ENCODE peak calls at places on chromosomes 3 and 15, in eight cellular contexts. X is K562, W is sigmoid colon, I is suprapubic skin, L is A549, O is HepG2, M is stomach, Y is transverse colon. V is an unnamed sample.
A peak's percentile ranks its signal among the peaks of the same experiment; 100 is the strongest.

GRCh38 chr15:86663304-86663703 is 583.6 kb downstream of the AGBL1 start:
- DNase-seq in O (no peak), I (no peak), L (no peak), M (no peak), Y (no peak), W (no peak), X (no peak), V (no peak)

GRCh38 chr15:37102315-37103021 is 2.1 kb upstream of the MEIS2 start:
- DNase-seq in X (no peak), I (no peak), M (no peak), L (peak; percentile 24), O (no peak), Y (no peak), W (peak; percentile 71), V (no peak)

GRCh38 chr15:94294556-94294955 is 63.2 kb downstream of the MCTP2 start:
- DNase-seq in X (no peak), W (no peak), I (no peak), M (no peak), O (no peak), L (no peak), Y (no peak), V (no peak)

GRCh38 chr3:163587342-163587741 is 1491.0 kb downstream of the SI start:
- DNase-seq in I (no peak), L (no peak), X (no peak), W (no peak), M (no peak), Y (no peak), O (no peak), V (no peak)

GRCh38 chr15:75104804-75105557 is 81.6 kb downstream of the PPCDC start:
- DNase-seq in W (no peak), X (no peak), O (peak; percentile 77), I (no peak), L (peak; percentile 93), Y (peak; percentile 50), M (no peak), V (no peak)

GRCh38 chr15:84784262-84784661 is 32.9 kb upstream of the ALPK3 start:
- DNase-seq in I (no peak), W (no peak), O (no peak), M (no peak), L (no peak), Y (no peak), X (no peak), V (no peak)

GRCh38 chr15:46120713-46121112 is 485.9 kb downstream of the SQOR start:
- DNase-seq in I (no peak), W (no peak), L (no peak), O (no peak), M (no peak), Y (no peak), X (no peak), V (no peak)

GRCh38 chr3:120418866-120419490 is 31.8 kb downstream of the FSTL1 start:
- DNase-seq in L (peak; percentile 73), O (peak; percentile 76), Y (peak; percentile 63), I (no peak), W (no peak), X (no peak), M (peak; percentile 51), V (no peak)

GRCh38 chr3:192772495-192772894 is 45.2 kb upstream of the FGF12 start:
- DNase-seq in O (peak; percentile 2), Y (no peak), M (peak; percentile 35), L (peak; percentile 12), X (no peak), W (no peak), I (no peak), V (no peak)

GRCh38 chr3:12955651-12956315 is 114.4 kb upstream of the RPL32 start:
- DNase-seq in Y (no peak), W (peak; percentile 76), L (no peak), O (no peak), M (no peak), X (no peak), I (no peak), V (no peak)

GRCh38 chr3:53159415-53160135 is 1.4 kb upstream of the PRKCD start:
- DNase-seq in W (no peak), M (peak; percentile 94), X (no peak), Y (peak; percentile 91), O (peak; percentile 95), I (no peak), L (peak; percentile 20), V (no peak)

GRCh38 chr15:73605759-73606423 is 27.3 kb downstream of the NPTN start:
- DNase-seq in Y (no peak), M (no peak), L (no peak), O (no peak), X (no peak), I (no peak), W (no peak), V (no peak)

GRCh38 chr3:100189444-100189964 is 71.3 kb upstream of the TBC1D23 start:
- DNase-seq in L (no peak), W (no peak), O (no peak), X (no peak), M (no peak), I (no peak), Y (no peak), V (peak; percentile 47)

GRCh38 chr3:38214560-38214959 is 49.2 kb downstream of the OXSR1 start:
- DNase-seq in O (no peak), I (no peak), Y (no peak), L (no peak), M (no peak), X (no peak), W (no peak), V (no peak)

GRCh38 chr3:43817825-43818224 is 127.1 kb downstream of the ABHD5 start:
- DNase-seq in Y (no peak), L (no peak), O (no peak), X (no peak), M (no peak), W (no peak), I (no peak), V (peak; percentile 64)

GRCh38 chr3:9736831-9737230 is 5.3 kb downstream of the BRPF1 start:
- DNase-seq in I (no peak), Y (no peak), W (no peak), M (no peak), O (no peak), X (no peak), L (no peak), V (no peak)

GRCh38 chr15:50971542-50971941 is 63.1 kb downstream of the AP4E1 start:
- DNase-seq in L (no peak), W (no peak), M (no peak), Y (no peak), X (no peak), O (no peak), I (no peak), V (no peak)

GRCh38 chr15:78989701-78990248 is 44.9 kb upstream of the CTSH start:
- DNase-seq in L (no peak), I (no peak), Y (no peak), O (no peak), X (no peak), W (no peak), M (no peak), V (no peak)

GRCh38 chr15:42090375-42090774 is 4.0 kb downstream of the PLA2G4D start:
- DNase-seq in L (no peak), I (no peak), O (no peak), Y (peak; percentile 47), W (no peak), M (peak; percentile 24), X (no peak), V (no peak)
- TF ChIP-seq EP300 in L (no peak), I (no peak), O (no peak), Y (no peak), W (no peak), M (no peak), X (no peak), V (no peak)

GRCh38 chr15:52785672-52786406 is 4.3 kb downstream of the ONECUT1 start:
- DNase-seq in Y (no peak), W (no peak), M (no peak), L (no peak), X (no peak), I (no peak), O (no peak), V (no peak)

GRCh38 chr15:52784799-52785671 is 5.1 kb downstream of the ONECUT1 start:
- DNase-seq in Y (no peak), W (no peak), I (no peak), M (no peak), O (peak; percentile 39), X (no peak), L (no peak), V (no peak)

GRCh38 chr15:52787549-52788098 is 2.5 kb downstream of the ONECUT1 start:
- DNase-seq in O (no peak), M (no peak), Y (no peak), L (no peak), X (no peak), W (no peak), I (no peak), V (no peak)

GRCh38 chr15:52787123-52787503 is 3.0 kb downstream of the ONECUT1 start:
- DNase-seq in M (no peak), L (no peak), X (no peak), O (no peak), I (no peak), W (no peak), Y (no peak), V (no peak)

DNA sequence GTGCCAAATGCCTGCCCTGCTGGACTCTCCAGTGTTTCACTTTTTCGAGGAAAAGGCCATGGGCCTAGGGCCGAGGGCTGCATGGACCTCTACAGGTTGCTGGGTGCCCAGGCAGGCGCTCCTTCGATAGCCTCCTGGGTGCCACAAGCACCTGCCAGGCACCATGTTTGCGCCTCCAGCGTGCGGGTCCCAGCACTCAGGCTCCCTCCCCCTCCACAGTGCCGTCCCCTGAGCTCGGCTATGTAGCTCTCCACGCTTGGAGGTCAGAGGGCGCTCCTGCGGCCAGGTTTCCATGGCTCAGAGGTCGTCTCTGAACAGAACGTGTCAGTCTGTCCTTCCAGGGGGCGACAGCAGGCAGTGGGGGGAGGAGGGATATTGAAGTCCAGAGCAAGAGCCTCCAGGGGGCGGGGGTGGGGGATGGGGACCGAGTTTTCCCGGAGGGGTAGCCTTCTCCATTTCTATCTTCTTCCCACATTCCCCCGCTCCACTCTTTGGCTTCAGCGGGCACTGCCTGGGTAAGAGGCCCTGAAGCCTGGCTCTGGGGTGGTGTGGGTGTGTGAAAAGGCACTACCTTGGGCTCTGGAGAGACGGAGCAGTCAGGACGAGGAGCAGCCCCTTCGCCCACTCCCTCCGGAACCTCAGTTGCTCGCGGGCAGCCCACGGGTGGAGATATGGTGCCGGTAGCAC is 3.6 kb downstream of the ONECUT1 start:
- DNase-seq in M (no peak), O (peak; percentile 43), X (no peak), Y (no peak), L (no peak), I (no peak), W (no peak), V (no peak)
- TF ChIP-seq CTCF in M (no peak), O (peak; percentile 67), X (no peak), Y (no peak), L (no peak), I (no peak), W (no peak), V (no peak)

GRCh38 chr15:96574766-96575165 is 244.3 kb downstream of the NR2F2 start:
- DNase-seq in O (no peak), X (no peak), W (no peak), M (no peak), Y (no peak), L (no peak), I (no peak), V (no peak)
- TF ChIP-seq POLR2A in O (no peak), X (no peak), W (no peak), M (no peak), Y (no peak), L (no peak), I (no peak), V (no peak)

DNA sequence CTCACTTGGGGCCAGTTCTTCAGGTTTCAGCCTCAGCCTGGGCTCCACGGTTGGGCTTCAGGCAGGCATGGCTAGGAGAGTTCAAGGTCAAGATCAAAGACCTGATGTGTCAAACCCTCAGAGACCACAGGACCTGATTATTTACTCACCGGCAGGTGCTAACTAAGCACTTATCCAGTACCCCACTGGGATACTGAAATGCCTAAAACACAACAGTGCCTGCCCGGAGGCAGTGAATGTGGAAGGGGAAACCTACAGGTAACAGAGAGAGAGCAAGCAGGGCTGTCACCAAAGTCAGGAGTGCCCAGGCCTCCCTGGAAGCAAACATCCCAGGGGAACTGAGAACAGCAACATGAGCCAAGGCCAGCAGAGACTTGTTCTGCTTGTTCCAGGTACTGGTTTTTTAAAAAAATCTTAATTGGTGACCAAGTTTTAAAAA is 6.7 kb downstream of the IDH2 start:
- DNase-seq in I (no peak), M (peak; percentile 70), X (no peak), O (peak; percentile 70), W (peak; percentile 42), Y (no peak), L (no peak), V (no peak)
- TF ChIP-seq EP300 in I (no peak), M (no peak), X (no peak), O (peak; percentile 58), W (no peak), Y (no peak), L (no peak), V (no peak)